ENCODE peak calls at places on chromosomes 13 and 19, in seven cellular contexts. One of them, this sample, is unnamed.

GRCh38 chr13:51585234-51585672 is 991 bp downstream of the WDFY2 start:
- DNase-seq in astrocyte of the spinal cord: peak
- DNase-seq in activated T-helper 1 cell treated with anti-CD3 and anti-CD28 coated beads, Interleukin-12 subunit alpha, Interleukin-12 subunit beta, Interleukin-2, Interleukin-4 antibody, amounts not matched to agents 30 ng/mL and 10 ng/mL and 1 ng/mL, durations not matched to agents 14 hours and 24 hours and 36 hours: no peak
- DNase-seq in NCI-H2171 treated with DMSO at 0.1 percent for 48 hours: no peak
- DNase-seq in endodermal cell: no peak
- DNase-seq in stimulated activated CD8-positive, alpha-beta memory T cell treated with anti-CD3 and anti-CD28 coated beads, Interleukin-7, amount 100 ng/mL, for 1 hour: no peak
- DNase-seq in EL: peak
- DNase-seq in this sample: no peak

GRCh38 chr13:62293081-62293480 is 877.4 kb upstream of the PCDH20 start:
- DNase-seq in astrocyte of the spinal cord: peak
- DNase-seq in activated T-helper 1 cell treated with anti-CD3 and anti-CD28 coated beads, Interleukin-12 subunit alpha, Interleukin-12 subunit beta, Interleukin-2, Interleukin-4 antibody, amounts not matched to agents 30 ng/mL and 10 ng/mL and 1 ng/mL, durations not matched to agents 14 hours and 24 hours and 36 hours: no peak
- DNase-seq in NCI-H2171 treated with DMSO at 0.1 percent for 48 hours: no peak
- DNase-seq in endodermal cell: no peak
- DNase-seq in stimulated activated CD8-positive, alpha-beta memory T cell treated with anti-CD3 and anti-CD28 coated beads, Interleukin-7, amount 100 ng/mL, for 1 hour: no peak
- DNase-seq in EL: no peak
- DNase-seq in this sample: peak

GRCh38 chr13:50543767-50544166 is 299.7 kb downstream of the DLEU7 start:
- DNase-seq in astrocyte of the spinal cord: peak
- DNase-seq in activated T-helper 1 cell treated with anti-CD3 and anti-CD28 coated beads, Interleukin-12 subunit alpha, Interleukin-12 subunit beta, Interleukin-2, Interleukin-4 antibody, amounts not matched to agents 30 ng/mL and 10 ng/mL and 1 ng/mL, durations not matched to agents 14 hours and 24 hours and 36 hours: no peak
- DNase-seq in NCI-H2171 treated with DMSO at 0.1 percent for 48 hours: peak
- DNase-seq in endodermal cell: no peak
- DNase-seq in stimulated activated CD8-positive, alpha-beta memory T cell treated with anti-CD3 and anti-CD28 coated beads, Interleukin-7, amount 100 ng/mL, for 1 hour: no peak
- DNase-seq in EL: peak
- DNase-seq in this sample: no peak

GRCh38 chr19:2952953-2953481 is 8.2 kb upstream of the ZNF77 start:
- DNase-seq in astrocyte of the spinal cord: no peak
- DNase-seq in activated T-helper 1 cell treated with anti-CD3 and anti-CD28 coated beads, Interleukin-12 subunit alpha, Interleukin-12 subunit beta, Interleukin-2, Interleukin-4 antibody, amounts not matched to agents 30 ng/mL and 10 ng/mL and 1 ng/mL, durations not matched to agents 14 hours and 24 hours and 36 hours: no peak
- DNase-seq in NCI-H2171 treated with DMSO at 0.1 percent for 48 hours: no peak
- DNase-seq in endodermal cell: no peak
- DNase-seq in stimulated activated CD8-positive, alpha-beta memory T cell treated with anti-CD3 and anti-CD28 coated beads, Interleukin-7, amount 100 ng/mL, for 1 hour: no peak
- DNase-seq in EL: no peak
- DNase-seq in this sample: peak

GRCh38 chr19:35790981-35791813 is 15.8 kb downstream of the ARHGAP33 start:
- DNase-seq in astrocyte of the spinal cord: no peak
- DNase-seq in activated T-helper 1 cell treated with anti-CD3 and anti-CD28 coated beads, Interleukin-12 subunit alpha, Interleukin-12 subunit beta, Interleukin-2, Interleukin-4 antibody, amounts not matched to agents 30 ng/mL and 10 ng/mL and 1 ng/mL, durations not matched to agents 14 hours and 24 hours and 36 hours: no peak
- DNase-seq in NCI-H2171 treated with DMSO at 0.1 percent for 48 hours: no peak
- DNase-seq in endodermal cell: peak
- DNase-seq in stimulated activated CD8-positive, alpha-beta memory T cell treated with anti-CD3 and anti-CD28 coated beads, Interleukin-7, amount 100 ng/mL, for 1 hour: no peak
- DNase-seq in EL: no peak
- DNase-seq in this sample: no peak

GRCh38 chr13:24746618-24747247 is 17.2 kb upstream of the RNF17 start:
- DNase-seq in astrocyte of the spinal cord: peak
- DNase-seq in activated T-helper 1 cell treated with anti-CD3 and anti-CD28 coated beads, Interleukin-12 subunit alpha, Interleukin-12 subunit beta, Interleukin-2, Interleukin-4 antibody, amounts not matched to agents 30 ng/mL and 10 ng/mL and 1 ng/mL, durations not matched to agents 14 hours and 24 hours and 36 hours: no peak
- DNase-seq in NCI-H2171 treated with DMSO at 0.1 percent for 48 hours: no peak
- DNase-seq in endodermal cell: peak
- DNase-seq in stimulated activated CD8-positive, alpha-beta memory T cell treated with anti-CD3 and anti-CD28 coated beads, Interleukin-7, amount 100 ng/mL, for 1 hour: no peak
- DNase-seq in EL: peak
- DNase-seq in this sample: peak

GRCh38 chr13:44818428-44818827 is 170.8 kb downstream of the NUFIP1 start:
- DNase-seq in astrocyte of the spinal cord: peak
- DNase-seq in activated T-helper 1 cell treated with anti-CD3 and anti-CD28 coated beads, Interleukin-12 subunit alpha, Interleukin-12 subunit beta, Interleukin-2, Interleukin-4 antibody, amounts not matched to agents 30 ng/mL and 10 ng/mL and 1 ng/mL, durations not matched to agents 14 hours and 24 hours and 36 hours: no peak
- DNase-seq in NCI-H2171 treated with DMSO at 0.1 percent for 48 hours: no peak
- DNase-seq in endodermal cell: peak
- DNase-seq in stimulated activated CD8-positive, alpha-beta memory T cell treated with anti-CD3 and anti-CD28 coated beads, Interleukin-7, amount 100 ng/mL, for 1 hour: no peak
- DNase-seq in EL: peak
- DNase-seq in this sample: peak

GRCh38 chr13:46202188-46202795 is 9.4 kb upstream of the LRRC63 start:
- DNase-seq in astrocyte of the spinal cord: no peak
- DNase-seq in activated T-helper 1 cell treated with anti-CD3 and anti-CD28 coated beads, Interleukin-12 subunit alpha, Interleukin-12 subunit beta, Interleukin-2, Interleukin-4 antibody, amounts not matched to agents 30 ng/mL and 10 ng/mL and 1 ng/mL, durations not matched to agents 14 hours and 24 hours and 36 hours: no peak
- DNase-seq in NCI-H2171 treated with DMSO at 0.1 percent for 48 hours: no peak
- DNase-seq in endodermal cell: no peak
- DNase-seq in stimulated activated CD8-positive, alpha-beta memory T cell treated with anti-CD3 and anti-CD28 coated beads, Interleukin-7, amount 100 ng/mL, for 1 hour: no peak
- DNase-seq in EL: no peak
- DNase-seq in this sample: no peak

GRCh38 chr19:13557756-13558398 is 51.6 kb upstream of the CACNA1A start:
- DNase-seq in astrocyte of the spinal cord: no peak
- DNase-seq in activated T-helper 1 cell treated with anti-CD3 and anti-CD28 coated beads, Interleukin-12 subunit alpha, Interleukin-12 subunit beta, Interleukin-2, Interleukin-4 antibody, amounts not matched to agents 30 ng/mL and 10 ng/mL and 1 ng/mL, durations not matched to agents 14 hours and 24 hours and 36 hours: no peak
- DNase-seq in NCI-H2171 treated with DMSO at 0.1 percent for 48 hours: peak
- DNase-seq in endodermal cell: peak
- DNase-seq in stimulated activated CD8-positive, alpha-beta memory T cell treated with anti-CD3 and anti-CD28 coated beads, Interleukin-7, amount 100 ng/mL, for 1 hour: no peak
- DNase-seq in EL: no peak
- DNase-seq in this sample: no peak

GRCh38 chr13:46544208-46544607 is 8.8 kb upstream of the LRCH1 start:
- DNase-seq in astrocyte of the spinal cord: no peak
- DNase-seq in activated T-helper 1 cell treated with anti-CD3 and anti-CD28 coated beads, Interleukin-12 subunit alpha, Interleukin-12 subunit beta, Interleukin-2, Interleukin-4 antibody, amounts not matched to agents 30 ng/mL and 10 ng/mL and 1 ng/mL, durations not matched to agents 14 hours and 24 hours and 36 hours: no peak
- DNase-seq in NCI-H2171 treated with DMSO at 0.1 percent for 48 hours: no peak
- DNase-seq in endodermal cell: no peak
- DNase-seq in stimulated activated CD8-positive, alpha-beta memory T cell treated with anti-CD3 and anti-CD28 coated beads, Interleukin-7, amount 100 ng/mL, for 1 hour: no peak
- DNase-seq in EL: no peak
- DNase-seq in this sample: no peak

GRCh38 chr13:74117207-74117705 is 16.9 kb downstream of the KLF12 start:
- DNase-seq in astrocyte of the spinal cord: no peak
- DNase-seq in activated T-helper 1 cell treated with anti-CD3 and anti-CD28 coated beads, Interleukin-12 subunit alpha, Interleukin-12 subunit beta, Interleukin-2, Interleukin-4 antibody, amounts not matched to agents 30 ng/mL and 10 ng/mL and 1 ng/mL, durations not matched to agents 14 hours and 24 hours and 36 hours: no peak
- DNase-seq in NCI-H2171 treated with DMSO at 0.1 percent for 48 hours: no peak
- DNase-seq in endodermal cell: no peak
- DNase-seq in stimulated activated CD8-positive, alpha-beta memory T cell treated with anti-CD3 and anti-CD28 coated beads, Interleukin-7, amount 100 ng/mL, for 1 hour: no peak
- DNase-seq in EL: no peak
- DNase-seq in this sample: no peak

GRCh38 chr13:93254775-93255174 is 28.2 kb downstream of the GPC6 start:
- DNase-seq in astrocyte of the spinal cord: no peak
- DNase-seq in activated T-helper 1 cell treated with anti-CD3 and anti-CD28 coated beads, Interleukin-12 subunit alpha, Interleukin-12 subunit beta, Interleukin-2, Interleukin-4 antibody, amounts not matched to agents 30 ng/mL and 10 ng/mL and 1 ng/mL, durations not matched to agents 14 hours and 24 hours and 36 hours: no peak
- DNase-seq in NCI-H2171 treated with DMSO at 0.1 percent for 48 hours: peak
- DNase-seq in endodermal cell: no peak
- DNase-seq in stimulated activated CD8-positive, alpha-beta memory T cell treated with anti-CD3 and anti-CD28 coated beads, Interleukin-7, amount 100 ng/mL, for 1 hour: no peak
- DNase-seq in EL: no peak
- DNase-seq in this sample: no peak

GRCh38 chr19:1183543-1184172 is 9.6 kb upstream of the SBNO2 start:
- DNase-seq in astrocyte of the spinal cord: no peak
- DNase-seq in activated T-helper 1 cell treated with anti-CD3 and anti-CD28 coated beads, Interleukin-12 subunit alpha, Interleukin-12 subunit beta, Interleukin-2, Interleukin-4 antibody, amounts not matched to agents 30 ng/mL and 10 ng/mL and 1 ng/mL, durations not matched to agents 14 hours and 24 hours and 36 hours: no peak
- DNase-seq in NCI-H2171 treated with DMSO at 0.1 percent for 48 hours: no peak
- DNase-seq in endodermal cell: peak
- DNase-seq in stimulated activated CD8-positive, alpha-beta memory T cell treated with anti-CD3 and anti-CD28 coated beads, Interleukin-7, amount 100 ng/mL, for 1 hour: no peak
- DNase-seq in EL: peak
- DNase-seq in this sample: peak